ENCODE peak calls at places on chromosomes 2 and 18, in eight cellular contexts. One of them, this sample, is unnamed. For H3K4me1, the result is how much of the 10 kb centered on the place peaks cover.

GRCh38 chr2:30605184-30605583 is 158.1 kb downstream of the LCLAT1 start:
- ATAC-seq in heart right ventricle: no peak
- ATAC-seq in upper lobe of right lung: no peak
- ATAC-seq in HepG2: no peak
- ATAC-seq in IMR-90: no peak
- ATAC-seq in psoas muscle: no peak
- ATAC-seq in A549: no peak
- ATAC-seq in DND-41: no peak
- ATAC-seq in this sample: no peak

GRCh38 chr2:222882484-222882928 is 21.7 kb downstream of the ACSL3 start:
- ATAC-seq in DND-41: no peak
- ATAC-seq in upper lobe of right lung: no peak
- ATAC-seq in heart right ventricle: no peak
- ATAC-seq in A549: no peak
- ATAC-seq in IMR-90: no peak
- ATAC-seq in psoas muscle: no peak
- ATAC-seq in HepG2: no peak
- ATAC-seq in this sample: no peak

GRCh38 chr2:230865766-230866703 is 1.3 kb downstream of the ITM2C start:
- ATAC-seq in A549: no peak
- ATAC-seq in DND-41: no peak
- ATAC-seq in heart right ventricle: peak
- ATAC-seq in IMR-90: peak
- ATAC-seq in psoas muscle: no peak
- ATAC-seq in HepG2: peak
- ATAC-seq in upper lobe of right lung: no peak
- ATAC-seq in this sample: no peak

GRCh38 chr2:73402386-73403103 is 16.9 kb downstream of the ALMS1 start:
- ATAC-seq in upper lobe of right lung: no peak
- ATAC-seq in psoas muscle: no peak
- ATAC-seq in DND-41: no peak
- ATAC-seq in heart right ventricle: no peak
- ATAC-seq in HepG2: no peak
- ATAC-seq in A549: no peak
- ATAC-seq in IMR-90: no peak
- ATAC-seq in this sample: no peak

GRCh38 chr2:151972176-151973012 is 126.5 kb downstream of the CACNB4 start:
- ATAC-seq in HepG2: no peak
- ATAC-seq in DND-41: no peak
- ATAC-seq in A549: no peak
- ATAC-seq in psoas muscle: no peak
- ATAC-seq in upper lobe of right lung: no peak
- ATAC-seq in heart right ventricle: no peak
- ATAC-seq in IMR-90: no peak
- ATAC-seq in this sample: no peak

GRCh38 chr18:59068672-59069071 is 71.0 kb upstream of the SEC11C start:
- ATAC-seq in HepG2: no peak
- ATAC-seq in IMR-90: no peak
- ATAC-seq in heart right ventricle: no peak
- ATAC-seq in psoas muscle: no peak
- ATAC-seq in A549: no peak
- ATAC-seq in upper lobe of right lung: no peak
- ATAC-seq in DND-41: no peak
- ATAC-seq in this sample: no peak

GRCh38 chr2:30580394-30580793 is 133.3 kb downstream of the LCLAT1 start:
- ATAC-seq in DND-41: no peak
- ATAC-seq in HepG2: no peak
- ATAC-seq in IMR-90: no peak
- ATAC-seq in psoas muscle: no peak
- ATAC-seq in heart right ventricle: no peak
- ATAC-seq in upper lobe of right lung: no peak
- ATAC-seq in A549: no peak
- ATAC-seq in this sample: no peak

GRCh38 chr2:88258208-88258607 is 88.1 kb downstream of the THNSL2 start:
- ATAC-seq in HepG2: no peak
- ATAC-seq in upper lobe of right lung: no peak
- ATAC-seq in DND-41: no peak
- ATAC-seq in heart right ventricle: no peak
- ATAC-seq in psoas muscle: no peak
- ATAC-seq in A549: no peak
- ATAC-seq in IMR-90: no peak
- ATAC-seq in this sample: no peak

GRCh38 chr2:202072226-202072625 is 829 bp upstream of the KIAA2012 start:
- ATAC-seq in IMR-90: peak
- ATAC-seq in heart right ventricle: no peak
- ATAC-seq in HepG2: peak
- ATAC-seq in psoas muscle: peak
- ATAC-seq in A549: peak
- ATAC-seq in DND-41: no peak
- ATAC-seq in upper lobe of right lung: no peak
- ATAC-seq in this sample: no peak

GRCh38 chr18:49562481-49563129 is 748 bp downstream of the LIPG start:
- ATAC-seq in A549: no peak
- ATAC-seq in upper lobe of right lung: peak
- ATAC-seq in heart right ventricle: no peak
- ATAC-seq in IMR-90: no peak
- ATAC-seq in psoas muscle: peak
- ATAC-seq in DND-41: no peak
- ATAC-seq in HepG2: peak
- ATAC-seq in this sample: no peak

DNA sequence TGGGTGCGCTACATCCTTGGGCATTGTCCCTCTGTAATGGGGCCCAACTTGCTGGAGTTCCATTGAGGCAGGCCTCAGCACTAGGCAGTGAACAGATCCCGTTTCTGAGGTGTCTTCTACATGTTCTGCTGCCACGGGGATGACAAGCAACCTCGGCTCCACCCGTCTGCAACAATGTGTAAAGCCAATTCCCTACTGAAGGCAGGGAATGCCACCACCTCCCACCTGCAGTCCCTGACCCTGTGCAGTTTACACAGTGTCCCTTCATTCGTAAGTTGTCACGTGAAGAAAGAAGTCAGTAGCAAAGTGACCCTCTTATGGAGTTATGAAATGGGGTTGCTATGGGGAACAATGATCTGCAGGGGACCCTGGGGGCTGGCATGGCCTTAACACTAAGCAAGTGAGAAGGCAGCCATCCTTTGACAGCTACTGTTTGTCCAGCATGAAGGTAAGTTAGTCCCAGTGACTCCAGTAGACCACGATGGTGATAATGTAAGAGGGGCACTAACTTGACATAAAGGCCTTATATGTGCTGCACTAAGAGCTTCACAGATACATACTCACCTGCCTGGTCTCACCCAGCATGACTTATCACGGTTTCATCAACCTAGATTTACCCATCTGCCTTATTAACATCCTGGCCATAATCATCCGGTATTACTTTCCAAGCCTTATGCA is 130.6 kb upstream of the ZSWIM2 start:
- ATAC-seq in psoas muscle: no peak
- ATAC-seq in upper lobe of right lung: no peak
- ATAC-seq in A549: no peak
- ATAC-seq in heart right ventricle: no peak
- ATAC-seq in DND-41: no peak
- ATAC-seq in HepG2: no peak
- ATAC-seq in IMR-90: no peak
- ATAC-seq in this sample: no peak
- H3K4me1 ChIP-seq in psoas muscle: under half
- H3K4me1 ChIP-seq in upper lobe of right lung: under half
- H3K4me1 ChIP-seq in A549: under half
- H3K4me1 ChIP-seq in heart right ventricle: under half
- H3K4me1 ChIP-seq in DND-41: under half
- H3K4me1 ChIP-seq in HepG2: under half
- H3K4me1 ChIP-seq in IMR-90: under half
- H3K4me1 ChIP-seq in this sample: under half

DNA sequence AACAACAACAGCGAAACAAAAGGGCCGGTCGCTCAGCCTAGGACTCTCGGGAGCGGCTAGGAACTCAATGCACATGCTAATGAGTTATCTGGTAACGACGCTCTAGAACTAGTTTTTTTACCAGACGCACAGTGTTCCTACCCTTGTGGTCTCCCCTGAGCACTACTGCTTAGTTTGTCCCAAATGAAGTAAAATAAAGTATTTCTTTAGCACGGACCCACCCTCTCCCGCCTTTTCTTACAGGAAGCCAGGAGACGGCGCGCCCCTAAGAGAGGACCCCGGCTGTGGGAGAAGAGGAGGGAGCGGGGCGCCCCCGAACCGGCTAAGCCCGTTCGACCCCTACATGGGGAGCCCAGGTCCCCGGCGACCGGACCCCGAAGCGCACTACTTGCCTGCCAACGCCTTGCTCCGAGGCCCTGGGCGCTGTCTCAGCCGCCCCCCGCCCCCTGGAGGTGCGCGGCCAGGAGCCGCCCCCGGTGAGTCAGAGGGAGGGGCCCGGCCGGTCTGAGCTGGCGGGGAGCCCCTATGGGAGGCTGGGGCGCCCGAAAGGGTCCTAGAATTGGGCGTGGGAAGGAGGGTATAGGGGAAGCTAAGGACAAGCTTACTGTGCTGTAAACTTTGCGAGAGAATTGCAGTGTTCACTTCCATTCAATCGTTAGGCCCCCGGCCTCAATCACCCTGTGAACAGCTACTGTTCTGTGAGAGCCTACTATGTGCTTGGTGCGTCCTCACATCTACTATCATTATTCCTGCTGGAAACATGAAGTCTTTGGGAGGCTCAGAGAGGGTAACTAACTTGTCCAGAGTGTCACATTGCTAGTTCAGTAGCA is 3.6 kb upstream of the CAPG start:
- ATAC-seq in A549: peak
- ATAC-seq in DND-41: peak
- ATAC-seq in upper lobe of right lung: peak
- ATAC-seq in HepG2: no peak
- ATAC-seq in heart right ventricle: peak
- ATAC-seq in IMR-90: peak
- ATAC-seq in psoas muscle: no peak
- ATAC-seq in this sample: peak
- H3K27ac ChIP-seq in A549: peak
- H3K27ac ChIP-seq in DND-41: peak
- H3K27ac ChIP-seq in upper lobe of right lung: peak
- H3K27ac ChIP-seq in HepG2: no peak
- H3K27ac ChIP-seq in heart right ventricle: peak
- H3K27ac ChIP-seq in IMR-90: peak
- H3K27ac ChIP-seq in psoas muscle: no peak
- H3K27ac ChIP-seq in this sample: peak

DNA sequence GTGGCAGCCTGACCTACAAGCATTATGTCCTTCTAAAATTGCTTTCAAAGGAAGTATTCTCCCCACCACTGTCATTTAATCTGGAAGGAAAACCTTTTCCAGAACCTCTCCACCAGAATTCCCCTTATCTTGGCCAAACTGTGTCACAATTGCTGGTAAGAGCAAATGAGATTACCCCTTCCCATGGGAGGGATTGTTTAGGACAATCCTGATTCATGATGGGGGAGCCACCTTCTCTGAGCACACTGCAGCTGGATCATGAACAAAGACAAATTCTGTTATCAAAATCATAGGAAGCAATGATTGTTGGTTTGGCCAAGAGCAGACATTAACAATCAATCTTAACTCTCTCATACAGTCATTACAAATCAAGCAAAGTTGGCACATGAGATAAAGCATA is 18.1 kb upstream of the ATOH8 start:
- ATAC-seq in A549: no peak
- ATAC-seq in psoas muscle: no peak
- ATAC-seq in DND-41: no peak
- ATAC-seq in upper lobe of right lung: no peak
- ATAC-seq in IMR-90: no peak
- ATAC-seq in HepG2: no peak
- ATAC-seq in heart right ventricle: no peak
- ATAC-seq in this sample: no peak
- H3K4me1 ChIP-seq in A549: under half
- H3K4me1 ChIP-seq in psoas muscle: half or more
- H3K4me1 ChIP-seq in DND-41: under half
- H3K4me1 ChIP-seq in upper lobe of right lung: under half
- H3K4me1 ChIP-seq in IMR-90: under half
- H3K4me1 ChIP-seq in HepG2: under half
- H3K4me1 ChIP-seq in heart right ventricle: under half
- H3K4me1 ChIP-seq in this sample: half or more

DNA sequence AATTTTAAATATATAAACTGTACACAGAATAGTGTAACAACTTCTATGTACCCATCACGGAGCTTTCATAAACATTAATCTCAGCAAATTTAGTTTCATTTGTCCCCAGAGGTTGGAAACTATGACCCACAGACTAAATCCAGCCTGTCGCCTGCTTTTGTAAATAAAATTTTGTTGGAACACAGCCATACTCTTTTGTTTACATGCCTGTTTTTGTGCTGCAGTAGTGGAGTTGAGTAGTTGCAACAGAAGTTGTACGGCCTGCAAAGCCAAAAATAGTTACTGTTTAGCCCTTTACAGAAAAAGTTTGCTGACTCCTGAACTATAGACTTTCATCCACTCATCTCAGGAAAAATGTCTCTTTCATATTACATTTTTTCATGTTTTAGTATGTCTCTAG is 39.8 kb downstream of the RBM45 start:
- ATAC-seq in heart right ventricle: peak
- ATAC-seq in HepG2: peak
- ATAC-seq in A549: no peak
- ATAC-seq in upper lobe of right lung: peak
- ATAC-seq in DND-41: no peak
- ATAC-seq in psoas muscle: no peak
- ATAC-seq in IMR-90: peak
- ATAC-seq in this sample: no peak
- H3K27ac ChIP-seq in heart right ventricle: no peak
- H3K27ac ChIP-seq in HepG2: no peak
- H3K27ac ChIP-seq in A549: no peak
- H3K27ac ChIP-seq in upper lobe of right lung: no peak
- H3K27ac ChIP-seq in DND-41: no peak
- H3K27ac ChIP-seq in psoas muscle: no peak
- H3K27ac ChIP-seq in IMR-90: no peak
- H3K27ac ChIP-seq in this sample: no peak

GRCh38 chr2:240357641-240358012 is 77.8 kb upstream of the GPC1 start:
- ATAC-seq in upper lobe of right lung: no peak
- ATAC-seq in DND-41: no peak
- ATAC-seq in heart right ventricle: no peak
- ATAC-seq in IMR-90: no peak
- ATAC-seq in A549: no peak
- ATAC-seq in psoas muscle: no peak
- ATAC-seq in HepG2: no peak
- ATAC-seq in this sample: no peak

GRCh38 chr2:240358821-240359342 is 76.6 kb upstream of the GPC1 start:
- ATAC-seq in IMR-90: no peak
- ATAC-seq in A549: no peak
- ATAC-seq in upper lobe of right lung: no peak
- ATAC-seq in heart right ventricle: no peak
- ATAC-seq in psoas muscle: no peak
- ATAC-seq in HepG2: no peak
- ATAC-seq in DND-41: no peak
- ATAC-seq in this sample: no peak

GRCh38 chr2:240358080-240358479 is 77.4 kb upstream of the GPC1 start:
- ATAC-seq in IMR-90: no peak
- ATAC-seq in heart right ventricle: no peak
- ATAC-seq in DND-41: no peak
- ATAC-seq in psoas muscle: no peak
- ATAC-seq in HepG2: no peak
- ATAC-seq in A549: no peak
- ATAC-seq in upper lobe of right lung: no peak
- ATAC-seq in this sample: no peak

GRCh38 chr2:240360645-240361475 is 74.6 kb upstream of the GPC1 start:
- ATAC-seq in upper lobe of right lung: no peak
- ATAC-seq in heart right ventricle: no peak
- ATAC-seq in A549: no peak
- ATAC-seq in IMR-90: no peak
- ATAC-seq in HepG2: no peak
- ATAC-seq in psoas muscle: no peak
- ATAC-seq in DND-41: no peak
- ATAC-seq in this sample: no peak

GRCh38 chr2:240359695-240360094 is 75.8 kb upstream of the GPC1 start:
- ATAC-seq in DND-41: no peak
- ATAC-seq in upper lobe of right lung: no peak
- ATAC-seq in HepG2: no peak
- ATAC-seq in IMR-90: no peak
- ATAC-seq in psoas muscle: no peak
- ATAC-seq in heart right ventricle: no peak
- ATAC-seq in A549: no peak
- ATAC-seq in this sample: no peak
- H3K4me1 ChIP-seq in DND-41: under half
- H3K4me1 ChIP-seq in upper lobe of right lung: under half
- H3K4me1 ChIP-seq in HepG2: under half
- H3K4me1 ChIP-seq in IMR-90: under half
- H3K4me1 ChIP-seq in psoas muscle: under half
- H3K4me1 ChIP-seq in heart right ventricle: under half
- H3K4me1 ChIP-seq in A549: under half
- H3K4me1 ChIP-seq in this sample: under half

This sample was measured in gastroesophageal sphincter.